ENCODE peak calls at places on chromosomes 13 and 19, in four cellular contexts. One of them, this sample, is unnamed.

GRCh38 chr19:3189702-3190469 is 4.2 kb downstream of the NCLN start:
- DNase-seq in H1: no peak
- DNase-seq in K562: peak; percentile 34
- DNase-seq in GM12878: no peak
- DNase-seq in this sample: no peak

GRCh38 chr13:92362717-92363116 is 863.9 kb upstream of the GPC6 start:
- DNase-seq in H1: no peak
- DNase-seq in K562: no peak
- DNase-seq in GM12878: no peak
- DNase-seq in this sample: no peak

GRCh38 chr13:59012731-59013130 is 1151.0 kb downstream of the DIAPH3 start:
- DNase-seq in H1: no peak
- DNase-seq in K562: no peak
- DNase-seq in GM12878: no peak
- DNase-seq in this sample: no peak

GRCh38 chr19:44943801-44944249 is 1.8 kb downstream of the APOC4 start:
- DNase-seq in H1: no peak
- DNase-seq in K562: peak; percentile 90
- DNase-seq in GM12878: no peak
- DNase-seq in this sample: no peak

GRCh38 chr13:40389081-40389641 is 277.3 kb downstream of the FOXO1 start:
- DNase-seq in H1: no peak
- DNase-seq in K562: no peak
- DNase-seq in GM12878: peak; percentile 4
- DNase-seq in this sample: no peak

GRCh38 chr13:30276178-30276577 is 31.2 kb downstream of the KATNAL1 start:
- DNase-seq in H1: no peak
- DNase-seq in K562: no peak
- DNase-seq in GM12878: peak; percentile 33
- DNase-seq in this sample: no peak

GRCh38 chr13:113034451-113035208 is 65.6 kb downstream of the MCF2L start:
- DNase-seq in H1: peak; percentile 72
- DNase-seq in K562: peak; percentile 47
- DNase-seq in GM12878: no peak
- DNase-seq in this sample: peak; percentile 57

GRCh38 chr13:28485097-28485496 is 9.8 kb downstream of the FLT1 start:
- DNase-seq in H1: no peak
- DNase-seq in K562: peak; percentile 36
- DNase-seq in GM12878: no peak
- DNase-seq in this sample: no peak

GRCh38 chr13:106610511-106610910 is 42.6 kb upstream of the ARGLU1 start:
- DNase-seq in H1: no peak
- DNase-seq in K562: no peak
- DNase-seq in GM12878: no peak
- DNase-seq in this sample: no peak

GRCh38 chr19:13012690-13013608 is 17.7 kb downstream of the NFIX start:
- DNase-seq in H1: no peak
- DNase-seq in K562: peak; percentile 78
- DNase-seq in GM12878: no peak
- DNase-seq in this sample: no peak

GRCh38 chr19:46723471-46723870 is 6.6 kb upstream of the PRKD2 start:
- DNase-seq in H1: no peak
- DNase-seq in K562: no peak
- DNase-seq in GM12878: no peak
- DNase-seq in this sample: no peak

GRCh38 chr19:38649305-38650179 is 2.1 kb downstream of the ACTN4 start:
- DNase-seq in H1: no peak
- DNase-seq in K562: no peak
- DNase-seq in GM12878: no peak
- DNase-seq in this sample: no peak

GRCh38 chr19:51737924-51738323 is 13.8 kb downstream of the FPR1 start:
- DNase-seq in H1: no peak
- DNase-seq in K562: no peak
- DNase-seq in GM12878: no peak
- DNase-seq in this sample: no peak

GRCh38 chr13:94254737-94255136 is 224.7 kb downstream of the DCT start:
- DNase-seq in H1: no peak
- DNase-seq in K562: no peak
- DNase-seq in GM12878: no peak
- DNase-seq in this sample: no peak

GRCh38 chr13:107993239-107993948 is 221.9 kb downstream of the LIG4 start:
- DNase-seq in H1: no peak
- DNase-seq in K562: peak; percentile 18
- DNase-seq in GM12878: no peak
- DNase-seq in this sample: no peak

GRCh38 chr19:28466107-28467045 is 746.6 kb downstream of the UQCRFS1 start:
- DNase-seq in H1: peak; percentile 82
- DNase-seq in K562: peak; percentile 81
- DNase-seq in GM12878: no peak
- DNase-seq in this sample: peak; percentile 57

GRCh38 chr19:49272204-49272603 is 52.8 kb downstream of the SLC6A16 start:
- DNase-seq in H1: no peak
- DNase-seq in K562: no peak
- DNase-seq in GM12878: no peak
- DNase-seq in this sample: no peak

GRCh38 chr19:5914946-5915781 is 1.1 kb downstream of the CAPS start:
- DNase-seq in H1: no peak
- DNase-seq in K562: no peak
- DNase-seq in GM12878: no peak
- DNase-seq in this sample: no peak

GRCh38 chr19:20565321-20566018 is at the start of gene ZNF737:
- DNase-seq in H1: peak; percentile 90
- DNase-seq in K562: peak; percentile 25
- DNase-seq in GM12878: peak; percentile 75
- DNase-seq in this sample: peak; percentile 88

GRCh38 chr19:5048727-5049553 is 80.0 kb downstream of the KDM4B start:
- DNase-seq in H1: no peak
- DNase-seq in K562: no peak
- DNase-seq in GM12878: no peak
- DNase-seq in this sample: peak; percentile 67

GRCh38 chr13:50168803-50169202 is 153.6 kb downstream of the KCNRG start:
- DNase-seq in H1: no peak
- DNase-seq in K562: no peak
- DNase-seq in GM12878: no peak
- DNase-seq in this sample: no peak

GRCh38 chr19:31334101-31334848 is 15.0 kb downstream of the TSHZ3 start:
- DNase-seq in H1: no peak
- DNase-seq in K562: no peak
- DNase-seq in GM12878: no peak
- DNase-seq in this sample: no peak

GRCh38 chr13:106738279-106738678 is 170.3 kb upstream of the ARGLU1 start:
- DNase-seq in H1: no peak
- DNase-seq in K562: no peak
- DNase-seq in GM12878: no peak
- DNase-seq in this sample: no peak

GRCh38 chr13:20672772-20673171 is 30.7 kb upstream of the IL17D start:
- DNase-seq in H1: no peak
- DNase-seq in K562: no peak
- DNase-seq in GM12878: no peak
- DNase-seq in this sample: no peak

GRCh38 chr13:19794552-19795143 is 11.9 kb upstream of the PSPC1 start:
- DNase-seq in H1: no peak
- DNase-seq in K562: no peak
- DNase-seq in GM12878: no peak
- DNase-seq in this sample: no peak

GRCh38 chr13:30872195-30872594 is 33.9 kb upstream of the MEDAG start:
- DNase-seq in H1: no peak
- DNase-seq in K562: no peak
- DNase-seq in GM12878: no peak
- DNase-seq in this sample: no peak

GRCh38 chr19:6214881-6215541 is 64.8 kb downstream of the MLLT1 start:
- DNase-seq in H1: no peak
- DNase-seq in K562: no peak
- DNase-seq in GM12878: no peak
- DNase-seq in this sample: no peak

GRCh38 chr13:114015608-114016295 is 41.9 kb upstream of the C13orf46 start:
- DNase-seq in H1: no peak
- DNase-seq in K562: no peak
- DNase-seq in GM12878: no peak
- DNase-seq in this sample: no peak

GRCh38 chr13:110431425-110431824 is 124.3 kb downstream of the COL4A2 start:
- DNase-seq in H1: no peak
- DNase-seq in K562: no peak
- DNase-seq in GM12878: no peak
- DNase-seq in this sample: no peak

GRCh38 chr19:1449467-1450442 is at the start of gene APC2:
- DNase-seq in H1: peak; percentile 93
- DNase-seq in K562: peak; percentile 69
- DNase-seq in GM12878: no peak
- DNase-seq in this sample: peak; percentile 97

GRCh38 chr19:5207806-5208205 is 132.8 kb downstream of the PTPRS start:
- DNase-seq in H1: no peak
- DNase-seq in K562: no peak
- DNase-seq in GM12878: no peak
- DNase-seq in this sample: no peak

GRCh38 chr19:35882074-35882832 is 13.9 kb downstream of the APLP1 start:
- DNase-seq in H1: no peak
- DNase-seq in K562: peak; percentile 68
- DNase-seq in GM12878: peak; percentile 33
- DNase-seq in this sample: peak; percentile 79

DNA sequence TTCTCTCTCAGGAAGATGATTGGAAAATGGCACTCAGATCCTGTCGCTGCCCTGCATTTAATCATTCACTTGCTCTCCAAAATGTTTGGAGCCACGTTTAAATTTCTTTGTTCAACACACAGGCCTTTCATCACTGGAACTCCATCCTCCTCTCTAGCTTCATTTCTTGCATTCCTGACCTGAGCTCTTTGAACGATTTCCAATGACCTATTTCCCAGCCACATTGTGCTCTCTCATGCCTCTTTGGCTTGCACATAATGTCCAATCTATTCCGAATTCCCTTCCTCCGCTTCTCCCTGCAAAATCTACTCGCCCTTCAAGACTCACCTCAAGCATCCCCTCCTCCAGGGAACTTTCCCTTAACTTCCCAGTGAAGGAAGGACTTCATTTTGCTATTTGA is 287.4 kb upstream of the NBEA start:
- DNase-seq in H1: no peak
- DNase-seq in K562: no peak
- DNase-seq in GM12878: no peak
- DNase-seq in this sample: no peak
- TF ChIP-seq MAX in H1: no peak
- TF ChIP-seq MAX in K562: no peak
- TF ChIP-seq MAX in GM12878: no peak
- TF ChIP-seq MAX in this sample: no peak

GRCh38 chr13:41651413-41652068 is 194.2 kb downstream of the RGCC start:
- DNase-seq in H1: no peak
- DNase-seq in K562: no peak
- DNase-seq in GM12878: no peak
- DNase-seq in this sample: no peak

GRCh38 chr13:41655997-41656396 is 198.6 kb downstream of the RGCC start:
- DNase-seq in H1: no peak
- DNase-seq in K562: no peak
- DNase-seq in GM12878: no peak
- DNase-seq in this sample: no peak

GRCh38 chr13:41654800-41655199 is 197.4 kb downstream of the RGCC start:
- DNase-seq in H1: no peak
- DNase-seq in K562: no peak
- DNase-seq in GM12878: no peak
- DNase-seq in this sample: no peak

GRCh38 chr13:41650706-41651105 is 193.4 kb downstream of the RGCC start:
- DNase-seq in H1: no peak
- DNase-seq in K562: no peak
- DNase-seq in GM12878: no peak
- DNase-seq in this sample: no peak

GRCh38 chr13:41652735-41653361 is 195.5 kb downstream of the RGCC start:
- DNase-seq in H1: no peak
- DNase-seq in K562: peak; percentile 21
- DNase-seq in GM12878: no peak
- DNase-seq in this sample: peak; percentile 60
- TF ChIP-seq NRF1 in H1: no peak
- TF ChIP-seq NRF1 in K562: no peak
- TF ChIP-seq NRF1 in GM12878: no peak
- TF ChIP-seq NRF1 in this sample: no peak

GRCh38 chr19:42152876-42153275 is 20.6 kb upstream of the POU2F2 start:
- DNase-seq in H1: no peak
- DNase-seq in K562: no peak
- DNase-seq in GM12878: no peak
- DNase-seq in this sample: peak; percentile 26

GRCh38 chr19:42155796-42156195 is 23.6 kb upstream of the POU2F2 start:
- DNase-seq in H1: no peak
- DNase-seq in K562: no peak
- DNase-seq in GM12878: no peak
- DNase-seq in this sample: no peak

GRCh38 chr19:42156571-42156970 is 24.3 kb upstream of the POU2F2 start:
- DNase-seq in H1: no peak
- DNase-seq in K562: no peak
- DNase-seq in GM12878: no peak
- DNase-seq in this sample: no peak

GRCh38 chr19:42153606-42154405 is 21.6 kb upstream of the POU2F2 start:
- DNase-seq in H1: no peak
- DNase-seq in K562: no peak
- DNase-seq in GM12878: no peak
- DNase-seq in this sample: peak; percentile 77

GRCh38 chr19:42154471-42155323 is 22.5 kb upstream of the POU2F2 start:
- DNase-seq in H1: no peak
- DNase-seq in K562: no peak
- DNase-seq in GM12878: no peak
- DNase-seq in this sample: peak; percentile 41
- TF ChIP-seq MAX in H1: no peak
- TF ChIP-seq MAX in K562: no peak
- TF ChIP-seq MAX in GM12878: no peak
- TF ChIP-seq MAX in this sample: no peak

GRCh38 chr13:32261567-32261966 is 53.6 kb downstream of the ZAR1L start:
- DNase-seq in H1: no peak
- DNase-seq in K562: peak; percentile 87
- DNase-seq in GM12878: no peak
- DNase-seq in this sample: peak; percentile 25
- TF ChIP-seq NRF1 in H1: no peak
- TF ChIP-seq NRF1 in K562: peak; percentile 73
- TF ChIP-seq NRF1 in GM12878: no peak
- TF ChIP-seq NRF1 in this sample: no peak